ENCODE peak calls at places on chromosome 13, in five cellular contexts. One of them, this sample, is unnamed.

GRCh38 chr13:113122571-113123225 is at the start of gene F10:
- DNase-seq in stimulated activated CD8-positive, alpha-beta memory T cell treated with anti-CD3 and anti-CD28 coated beads, Interleukin-15, amount 100 ng/mL, for 24 hours: no peak
- DNase-seq in left ventricle myocardium inferior: peak; percentile 70
- DNase-seq in SJSA1: peak; percentile 57
- DNase-seq in HS-27A: no peak
- DNase-seq in this sample: no peak

GRCh38 chr13:35179494-35179893 is 237.4 kb downstream of the NBEA start:
- DNase-seq in HS-27A: peak; percentile 45
- DNase-seq in left ventricle myocardium inferior: no peak
- DNase-seq in SJSA1: no peak
- DNase-seq in stimulated activated CD8-positive, alpha-beta memory T cell treated with anti-CD3 and anti-CD28 coated beads, Interleukin-15, amount 100 ng/mL, for 24 hours: no peak
- DNase-seq in this sample: no peak

GRCh38 chr13:23547000-23547590 is 23.1 kb upstream of the TNFRSF19 start:
- DNase-seq in HS-27A: no peak
- DNase-seq in left ventricle myocardium inferior: peak; percentile 62
- DNase-seq in stimulated activated CD8-positive, alpha-beta memory T cell treated with anti-CD3 and anti-CD28 coated beads, Interleukin-15, amount 100 ng/mL, for 24 hours: no peak
- DNase-seq in SJSA1: no peak
- DNase-seq in this sample: no peak

GRCh38 chr13:46845146-46845545 is 48.2 kb upstream of the ESD start:
- DNase-seq in stimulated activated CD8-positive, alpha-beta memory T cell treated with anti-CD3 and anti-CD28 coated beads, Interleukin-15, amount 100 ng/mL, for 24 hours: no peak
- DNase-seq in left ventricle myocardium inferior: no peak
- DNase-seq in SJSA1: no peak
- DNase-seq in HS-27A: no peak
- DNase-seq in this sample: no peak

GRCh38 chr13:69948016-69948415 is 159.6 kb upstream of the ATXN8OS start:
- DNase-seq in SJSA1: no peak
- DNase-seq in stimulated activated CD8-positive, alpha-beta memory T cell treated with anti-CD3 and anti-CD28 coated beads, Interleukin-15, amount 100 ng/mL, for 24 hours: no peak
- DNase-seq in left ventricle myocardium inferior: no peak
- DNase-seq in HS-27A: no peak
- DNase-seq in this sample: peak; percentile 54

GRCh38 chr13:111043575-111043982 is 71.5 kb upstream of the ARHGEF7 start:
- DNase-seq in SJSA1: peak; percentile 93
- DNase-seq in HS-27A: no peak
- DNase-seq in left ventricle myocardium inferior: peak; percentile 45
- DNase-seq in stimulated activated CD8-positive, alpha-beta memory T cell treated with anti-CD3 and anti-CD28 coated beads, Interleukin-15, amount 100 ng/mL, for 24 hours: no peak
- DNase-seq in this sample: no peak

GRCh38 chr13:110259651-110260050 is 47.3 kb downstream of the COL4A1 start:
- DNase-seq in left ventricle myocardium inferior: no peak
- DNase-seq in HS-27A: no peak
- DNase-seq in SJSA1: no peak
- DNase-seq in stimulated activated CD8-positive, alpha-beta memory T cell treated with anti-CD3 and anti-CD28 coated beads, Interleukin-15, amount 100 ng/mL, for 24 hours: no peak
- DNase-seq in this sample: no peak

GRCh38 chr13:95509521-95510315 is 42.8 kb upstream of the CLDN10 start:
- DNase-seq in left ventricle myocardium inferior: no peak
- DNase-seq in HS-27A: no peak
- DNase-seq in stimulated activated CD8-positive, alpha-beta memory T cell treated with anti-CD3 and anti-CD28 coated beads, Interleukin-15, amount 100 ng/mL, for 24 hours: no peak
- DNase-seq in SJSA1: no peak
- DNase-seq in this sample: no peak

GRCh38 chr13:59842507-59842906 is 321.2 kb downstream of the DIAPH3 start:
- DNase-seq in left ventricle myocardium inferior: no peak
- DNase-seq in SJSA1: no peak
- DNase-seq in HS-27A: no peak
- DNase-seq in stimulated activated CD8-positive, alpha-beta memory T cell treated with anti-CD3 and anti-CD28 coated beads, Interleukin-15, amount 100 ng/mL, for 24 hours: no peak
- DNase-seq in this sample: no peak

GRCh38 chr13:106721599-106721998 is 153.7 kb upstream of the ARGLU1 start:
- DNase-seq in SJSA1: no peak
- DNase-seq in stimulated activated CD8-positive, alpha-beta memory T cell treated with anti-CD3 and anti-CD28 coated beads, Interleukin-15, amount 100 ng/mL, for 24 hours: no peak
- DNase-seq in HS-27A: no peak
- DNase-seq in left ventricle myocardium inferior: no peak
- DNase-seq in this sample: no peak

GRCh38 chr13:21478881-21479808 is 20.0 kb upstream of the ZDHHC20 start:
- DNase-seq in SJSA1: no peak
- DNase-seq in HS-27A: peak; percentile 40
- DNase-seq in stimulated activated CD8-positive, alpha-beta memory T cell treated with anti-CD3 and anti-CD28 coated beads, Interleukin-15, amount 100 ng/mL, for 24 hours: no peak
- DNase-seq in left ventricle myocardium inferior: no peak
- DNase-seq in this sample: peak; percentile 70

GRCh38 chr13:49932066-49932465 is 4.1 kb downstream of the SPRYD7 start:
- DNase-seq in left ventricle myocardium inferior: no peak
- DNase-seq in stimulated activated CD8-positive, alpha-beta memory T cell treated with anti-CD3 and anti-CD28 coated beads, Interleukin-15, amount 100 ng/mL, for 24 hours: no peak
- DNase-seq in SJSA1: no peak
- DNase-seq in HS-27A: no peak
- DNase-seq in this sample: no peak

GRCh38 chr13:99484405-99484981 is 16.8 kb upstream of the TM9SF2 start:
- DNase-seq in stimulated activated CD8-positive, alpha-beta memory T cell treated with anti-CD3 and anti-CD28 coated beads, Interleukin-15, amount 100 ng/mL, for 24 hours: no peak
- DNase-seq in SJSA1: no peak
- DNase-seq in left ventricle myocardium inferior: no peak
- DNase-seq in HS-27A: no peak
- DNase-seq in this sample: no peak

GRCh38 chr13:74063533-74064100 is 70.6 kb downstream of the KLF12 start:
- DNase-seq in SJSA1: no peak
- DNase-seq in HS-27A: no peak
- DNase-seq in left ventricle myocardium inferior: no peak
- DNase-seq in stimulated activated CD8-positive, alpha-beta memory T cell treated with anti-CD3 and anti-CD28 coated beads, Interleukin-15, amount 100 ng/mL, for 24 hours: no peak
- DNase-seq in this sample: no peak

GRCh38 chr13:25990801-25991200 is 61.0 kb downstream of the SHISA2 start:
- DNase-seq in stimulated activated CD8-positive, alpha-beta memory T cell treated with anti-CD3 and anti-CD28 coated beads, Interleukin-15, amount 100 ng/mL, for 24 hours: no peak
- DNase-seq in HS-27A: no peak
- DNase-seq in left ventricle myocardium inferior: no peak
- DNase-seq in SJSA1: no peak
- DNase-seq in this sample: no peak

GRCh38 chr13:44759723-44760360 is 183.7 kb upstream of the TSC22D1 start:
- DNase-seq in HS-27A: no peak
- DNase-seq in SJSA1: no peak
- DNase-seq in stimulated activated CD8-positive, alpha-beta memory T cell treated with anti-CD3 and anti-CD28 coated beads, Interleukin-15, amount 100 ng/mL, for 24 hours: no peak
- DNase-seq in left ventricle myocardium inferior: peak; percentile 19
- DNase-seq in this sample: no peak

GRCh38 chr13:75749407-75749806 is 113.3 kb downstream of the LMO7 start:
- DNase-seq in stimulated activated CD8-positive, alpha-beta memory T cell treated with anti-CD3 and anti-CD28 coated beads, Interleukin-15, amount 100 ng/mL, for 24 hours: no peak
- DNase-seq in HS-27A: no peak
- DNase-seq in left ventricle myocardium inferior: no peak
- DNase-seq in SJSA1: no peak
- DNase-seq in this sample: no peak

GRCh38 chr13:33017410-33017929 is 1.2 kb downstream of the KL start:
- DNase-seq in stimulated activated CD8-positive, alpha-beta memory T cell treated with anti-CD3 and anti-CD28 coated beads, Interleukin-15, amount 100 ng/mL, for 24 hours: no peak
- DNase-seq in SJSA1: no peak
- DNase-seq in left ventricle myocardium inferior: peak; percentile 48
- DNase-seq in HS-27A: no peak
- DNase-seq in this sample: peak; percentile 29

GRCh38 chr13:113537909-113538688 is 46.5 kb upstream of the TFDP1 start:
- DNase-seq in left ventricle myocardium inferior: no peak
- DNase-seq in SJSA1: no peak
- DNase-seq in stimulated activated CD8-positive, alpha-beta memory T cell treated with anti-CD3 and anti-CD28 coated beads, Interleukin-15, amount 100 ng/mL, for 24 hours: no peak
- DNase-seq in HS-27A: no peak
- DNase-seq in this sample: no peak

GRCh38 chr13:30196025-30196424 is 111.3 kb downstream of the KATNAL1 start:
- DNase-seq in stimulated activated CD8-positive, alpha-beta memory T cell treated with anti-CD3 and anti-CD28 coated beads, Interleukin-15, amount 100 ng/mL, for 24 hours: no peak
- DNase-seq in SJSA1: no peak
- DNase-seq in HS-27A: no peak
- DNase-seq in left ventricle myocardium inferior: no peak
- DNase-seq in this sample: no peak

GRCh38 chr13:54536112-54536511 is 1507.5 kb downstream of the OLFM4 start:
- DNase-seq in left ventricle myocardium inferior: no peak
- DNase-seq in HS-27A: no peak
- DNase-seq in stimulated activated CD8-positive, alpha-beta memory T cell treated with anti-CD3 and anti-CD28 coated beads, Interleukin-15, amount 100 ng/mL, for 24 hours: no peak
- DNase-seq in SJSA1: no peak
- DNase-seq in this sample: no peak

GRCh38 chr13:24694907-24695306 is 14.7 kb downstream of the ATP12A start:
- DNase-seq in HS-27A: no peak
- DNase-seq in SJSA1: no peak
- DNase-seq in stimulated activated CD8-positive, alpha-beta memory T cell treated with anti-CD3 and anti-CD28 coated beads, Interleukin-15, amount 100 ng/mL, for 24 hours: no peak
- DNase-seq in left ventricle myocardium inferior: no peak
- DNase-seq in this sample: no peak

GRCh38 chr13:24172071-24172470 is 11.6 kb downstream of the SPATA13 start:
- DNase-seq in left ventricle myocardium inferior: no peak
- DNase-seq in HS-27A: no peak
- DNase-seq in stimulated activated CD8-positive, alpha-beta memory T cell treated with anti-CD3 and anti-CD28 coated beads, Interleukin-15, amount 100 ng/mL, for 24 hours: no peak
- DNase-seq in SJSA1: no peak
- DNase-seq in this sample: no peak

GRCh38 chr13:37070956-37071355 is 11.5 kb upstream of the SUPT20H start:
- DNase-seq in HS-27A: no peak
- DNase-seq in left ventricle myocardium inferior: no peak
- DNase-seq in stimulated activated CD8-positive, alpha-beta memory T cell treated with anti-CD3 and anti-CD28 coated beads, Interleukin-15, amount 100 ng/mL, for 24 hours: no peak
- DNase-seq in SJSA1: no peak
- DNase-seq in this sample: no peak

GRCh38 chr13:95788100-95788463 is 111.1 kb downstream of the DNAJC3 start:
- DNase-seq in SJSA1: no peak
- DNase-seq in HS-27A: no peak
- DNase-seq in left ventricle myocardium inferior: no peak
- DNase-seq in stimulated activated CD8-positive, alpha-beta memory T cell treated with anti-CD3 and anti-CD28 coated beads, Interleukin-15, amount 100 ng/mL, for 24 hours: no peak
- DNase-seq in this sample: no peak

GRCh38 chr13:74767031-74767430 is 632.8 kb upstream of the KLF12 start:
- DNase-seq in HS-27A: no peak
- DNase-seq in SJSA1: no peak
- DNase-seq in left ventricle myocardium inferior: no peak
- DNase-seq in stimulated activated CD8-positive, alpha-beta memory T cell treated with anti-CD3 and anti-CD28 coated beads, Interleukin-15, amount 100 ng/mL, for 24 hours: no peak
- DNase-seq in this sample: no peak

GRCh38 chr13:113060557-113061270 is 44.9 kb upstream of the F7 start:
- DNase-seq in SJSA1: no peak
- DNase-seq in stimulated activated CD8-positive, alpha-beta memory T cell treated with anti-CD3 and anti-CD28 coated beads, Interleukin-15, amount 100 ng/mL, for 24 hours: no peak
- DNase-seq in left ventricle myocardium inferior: peak; percentile 5
- DNase-seq in HS-27A: no peak
- DNase-seq in this sample: no peak

GRCh38 chr13:94362411-94362909 is 117.0 kb downstream of the DCT start:
- DNase-seq in left ventricle myocardium inferior: no peak
- DNase-seq in HS-27A: peak; percentile 63
- DNase-seq in SJSA1: peak; percentile 62
- DNase-seq in stimulated activated CD8-positive, alpha-beta memory T cell treated with anti-CD3 and anti-CD28 coated beads, Interleukin-15, amount 100 ng/mL, for 24 hours: no peak
- DNase-seq in this sample: peak; percentile 72

GRCh38 chr13:50081106-50081898 is 66.1 kb downstream of the KCNRG start:
- DNase-seq in left ventricle myocardium inferior: peak; percentile 41
- DNase-seq in SJSA1: peak; percentile 66
- DNase-seq in stimulated activated CD8-positive, alpha-beta memory T cell treated with anti-CD3 and anti-CD28 coated beads, Interleukin-15, amount 100 ng/mL, for 24 hours: no peak
- DNase-seq in HS-27A: no peak
- DNase-seq in this sample: no peak

GRCh38 chr13:69935043-69935442 is 172.6 kb upstream of the ATXN8OS start:
- DNase-seq in stimulated activated CD8-positive, alpha-beta memory T cell treated with anti-CD3 and anti-CD28 coated beads, Interleukin-15, amount 100 ng/mL, for 24 hours: no peak
- DNase-seq in HS-27A: no peak
- DNase-seq in left ventricle myocardium inferior: no peak
- DNase-seq in SJSA1: no peak
- DNase-seq in this sample: no peak

GRCh38 chr13:43583331-43583730 is 203.4 kb downstream of the ENOX1 start:
- DNase-seq in SJSA1: no peak
- DNase-seq in stimulated activated CD8-positive, alpha-beta memory T cell treated with anti-CD3 and anti-CD28 coated beads, Interleukin-15, amount 100 ng/mL, for 24 hours: no peak
- DNase-seq in left ventricle myocardium inferior: no peak
- DNase-seq in HS-27A: no peak
- DNase-seq in this sample: no peak

GRCh38 chr13:100610399-100611347 is 22.1 kb upstream of the GGACT start:
- DNase-seq in left ventricle myocardium inferior: no peak
- DNase-seq in HS-27A: no peak
- DNase-seq in SJSA1: no peak
- DNase-seq in stimulated activated CD8-positive, alpha-beta memory T cell treated with anti-CD3 and anti-CD28 coated beads, Interleukin-15, amount 100 ng/mL, for 24 hours: no peak
- DNase-seq in this sample: no peak

GRCh38 chr13:60158321-60158801 is 5.4 kb downstream of the DIAPH3 start:
- DNase-seq in SJSA1: no peak
- DNase-seq in left ventricle myocardium inferior: no peak
- DNase-seq in stimulated activated CD8-positive, alpha-beta memory T cell treated with anti-CD3 and anti-CD28 coated beads, Interleukin-15, amount 100 ng/mL, for 24 hours: no peak
- DNase-seq in HS-27A: no peak
- DNase-seq in this sample: no peak

GRCh38 chr13:32587014-32587773 is 942 bp downstream of the PDS5B start:
- DNase-seq in stimulated activated CD8-positive, alpha-beta memory T cell treated with anti-CD3 and anti-CD28 coated beads, Interleukin-15, amount 100 ng/mL, for 24 hours: peak; percentile 18
- DNase-seq in SJSA1: peak; percentile 56
- DNase-seq in HS-27A: no peak
- DNase-seq in left ventricle myocardium inferior: peak; percentile 75
- DNase-seq in this sample: peak; percentile 20

GRCh38 chr13:38755792-38756191 is 68.9 kb downstream of the FREM2 start:
- DNase-seq in HS-27A: no peak
- DNase-seq in left ventricle myocardium inferior: no peak
- DNase-seq in SJSA1: no peak
- DNase-seq in stimulated activated CD8-positive, alpha-beta memory T cell treated with anti-CD3 and anti-CD28 coated beads, Interleukin-15, amount 100 ng/mL, for 24 hours: no peak
- DNase-seq in this sample: no peak

GRCh38 chr13:27979001-27979643 is 9.4 kb downstream of the URAD start:
- DNase-seq in left ventricle myocardium inferior: no peak
- DNase-seq in HS-27A: no peak
- DNase-seq in stimulated activated CD8-positive, alpha-beta memory T cell treated with anti-CD3 and anti-CD28 coated beads, Interleukin-15, amount 100 ng/mL, for 24 hours: no peak
- DNase-seq in SJSA1: no peak
- DNase-seq in this sample: no peak

This sample was measured in glomerular endothelial cell.